ENCODE peak calls at places on chromosome 10, in eight cellular contexts. R is AG08395, U is upper lobe of right lung, V is NCI-H774, Y is hypothalamus, H is psoas muscle, O is astrocyte of the spinal cord, T is SW 1271. B is an unnamed sample.

GRCh38 chr10:119686465-119687191 is 35.4 kb downstream of the BAG3 start:
- DNase-seq in U (peak), R (peak), H (peak), Y (peak), V (peak), T (peak), O (peak), B (peak)

GRCh38 chr10:119252051-119252465 is 44.7 kb downstream of the GRK5 start:
- DNase-seq in H (peak), T (no peak), O (no peak), V (no peak), Y (no peak), R (no peak), U (no peak), B (no peak)

GRCh38 chr10:70656489-70656888 is 15.8 kb upstream of the ADAMTS14 start:
- DNase-seq in Y (no peak), T (peak), O (peak), H (no peak), U (peak), R (peak), V (no peak), B (no peak)

GRCh38 chr10:102322914-102323313 is 72.6 kb upstream of the NFKB2 start:
- DNase-seq in R (no peak), T (no peak), Y (no peak), H (no peak), U (no peak), V (no peak), O (peak), B (no peak)

GRCh38 chr10:1550616-1551015 is 186.7 kb downstream of the ADARB2 start:
- DNase-seq in Y (no peak), V (no peak), U (no peak), O (no peak), H (no peak), T (no peak), R (no peak), B (no peak)

GRCh38 chr10:104209575-104210198 is 22.5 kb downstream of the CFAP43 start:
- DNase-seq in U (no peak), R (peak), O (peak), Y (peak), V (peak), T (peak), H (no peak), B (no peak)

GRCh38 chr10:71074176-71074755 is 138.1 kb upstream of the UNC5B start:
- DNase-seq in R (no peak), Y (no peak), U (peak), H (no peak), T (no peak), O (no peak), V (no peak), B (peak)

GRCh38 chr10:31100176-31100575 is 68.5 kb upstream of the ZNF438 start:
- DNase-seq in R (no peak), Y (no peak), H (no peak), O (no peak), U (no peak), V (no peak), T (no peak), B (no peak)

GRCh38 chr10:4450981-4451501 is 375.0 kb upstream of the AKR1E2 start:
- DNase-seq in V (no peak), U (no peak), H (no peak), R (peak), O (peak), T (no peak), Y (no peak), B (no peak)

GRCh38 chr10:129771024-129771423 is 193.1 kb downstream of the EBF3 start:
- DNase-seq in V (no peak), Y (no peak), T (no peak), H (no peak), U (no peak), O (no peak), R (no peak), B (peak)

B was measured in kidney.